ENCODE peak calls at places on chromosomes 12 and 14, in six cellular contexts. One of them, this sample, is unnamed.

GRCh38 chr14:21194597-21194996 is 38.7 kb upstream of the OR5AU1 start:
- ATAC-seq in upper lobe of left lung: no peak
- ATAC-seq in GM12878: no peak
- ATAC-seq in HepG2: no peak
- ATAC-seq in HCT116: no peak
- ATAC-seq in K562: no peak
- ATAC-seq in this sample: no peak

GRCh38 chr14:21257395-21258193 is 11.6 kb downstream of the HNRNPC start:
- ATAC-seq in HepG2: peak; percentile 36
- ATAC-seq in K562: peak; percentile 23
- ATAC-seq in HCT116: no peak
- ATAC-seq in upper lobe of left lung: no peak
- ATAC-seq in GM12878: peak; percentile 33
- ATAC-seq in this sample: no peak

GRCh38 chr12:125340791-125341190 is 275.6 kb downstream of the AACS start:
- ATAC-seq in K562: peak; percentile 26
- ATAC-seq in GM12878: no peak
- ATAC-seq in upper lobe of left lung: peak; percentile 77
- ATAC-seq in HCT116: no peak
- ATAC-seq in HepG2: no peak
- ATAC-seq in this sample: peak; percentile 61

GRCh38 chr12:50505945-50506344 is 1.2 kb downstream of the DIP2B start:
- ATAC-seq in GM12878: peak; percentile 56
- ATAC-seq in HepG2: peak; percentile 10
- ATAC-seq in upper lobe of left lung: peak; percentile 53
- ATAC-seq in K562: peak; percentile 22
- ATAC-seq in HCT116: no peak
- ATAC-seq in this sample: no peak

GRCh38 chr12:122849352-122850047 is 14.2 kb downstream of the HIP1R start:
- ATAC-seq in HepG2: no peak
- ATAC-seq in K562: no peak
- ATAC-seq in GM12878: no peak
- ATAC-seq in HCT116: no peak
- ATAC-seq in upper lobe of left lung: no peak
- ATAC-seq in this sample: no peak

GRCh38 chr12:43914923-43915468 is 79.1 kb downstream of the TMEM117 start:
- ATAC-seq in HepG2: peak; percentile 80
- ATAC-seq in HCT116: peak; percentile 89
- ATAC-seq in K562: peak; percentile 69
- ATAC-seq in GM12878: peak; percentile 31
- ATAC-seq in upper lobe of left lung: no peak
- ATAC-seq in this sample: no peak

GRCh38 chr12:89529738-89530137 is 3.9 kb upstream of the POC1B start:
- ATAC-seq in HepG2: no peak
- ATAC-seq in upper lobe of left lung: peak; percentile 46
- ATAC-seq in GM12878: no peak
- ATAC-seq in K562: peak; percentile 26
- ATAC-seq in HCT116: no peak
- ATAC-seq in this sample: no peak

GRCh38 chr12:121608301-121608700 is 18.0 kb upstream of the ORAI1 start:
- ATAC-seq in HepG2: no peak
- ATAC-seq in GM12878: no peak
- ATAC-seq in HCT116: no peak
- ATAC-seq in upper lobe of left lung: no peak
- ATAC-seq in K562: no peak
- ATAC-seq in this sample: no peak

GRCh38 chr12:122040579-122041386 is 19.1 kb downstream of the BCL7A start:
- ATAC-seq in K562: no peak
- ATAC-seq in upper lobe of left lung: peak; percentile 66
- ATAC-seq in GM12878: peak; percentile 57
- ATAC-seq in HepG2: peak; percentile 99
- ATAC-seq in HCT116: no peak
- ATAC-seq in this sample: no peak

GRCh38 chr12:90897316-90897715 is 57.7 kb downstream of the CCER1 start:
- ATAC-seq in upper lobe of left lung: no peak
- ATAC-seq in GM12878: no peak
- ATAC-seq in HCT116: no peak
- ATAC-seq in HepG2: no peak
- ATAC-seq in K562: no peak
- ATAC-seq in this sample: no peak

GRCh38 chr12:75747572-75747995 is 236.2 kb upstream of the KRR1 start:
- ATAC-seq in GM12878: no peak
- ATAC-seq in K562: no peak
- ATAC-seq in upper lobe of left lung: no peak
- ATAC-seq in HepG2: no peak
- ATAC-seq in HCT116: peak; percentile 18
- ATAC-seq in this sample: no peak

GRCh38 chr14:35786856-35787255 is 22.2 kb downstream of the RALGAPA1 start:
- ATAC-seq in HepG2: no peak
- ATAC-seq in HCT116: no peak
- ATAC-seq in K562: no peak
- ATAC-seq in GM12878: no peak
- ATAC-seq in upper lobe of left lung: no peak
- ATAC-seq in this sample: no peak

GRCh38 chr14:68718033-68718725 is 74.7 kb downstream of the ZFP36L1 start:
- ATAC-seq in GM12878: peak; percentile 86
- ATAC-seq in HCT116: peak; percentile 97
- ATAC-seq in HepG2: peak; percentile 54
- ATAC-seq in K562: no peak
- ATAC-seq in upper lobe of left lung: no peak
- ATAC-seq in this sample: no peak

GRCh38 chr14:32576088-32576795 is 247.1 kb downstream of the AKAP6 start:
- ATAC-seq in upper lobe of left lung: peak; percentile 92
- ATAC-seq in HCT116: peak; percentile 86
- ATAC-seq in HepG2: peak; percentile 93
- ATAC-seq in GM12878: peak; percentile 86
- ATAC-seq in K562: peak; percentile 80
- ATAC-seq in this sample: peak; percentile 79

GRCh38 chr14:92472860-92473259 is 40.7 kb upstream of the RIN3 start:
- ATAC-seq in K562: no peak
- ATAC-seq in HCT116: peak; percentile 55
- ATAC-seq in GM12878: no peak
- ATAC-seq in upper lobe of left lung: peak; percentile 64
- ATAC-seq in HepG2: no peak
- ATAC-seq in this sample: no peak

GRCh38 chr14:87896393-87897380 is 96.3 kb downstream of the GALC start:
- ATAC-seq in upper lobe of left lung: peak; percentile 80
- ATAC-seq in HCT116: no peak
- ATAC-seq in K562: peak; percentile 82
- ATAC-seq in HepG2: peak; percentile 70
- ATAC-seq in GM12878: peak; percentile 77
- ATAC-seq in this sample: no peak

GRCh38 chr12:97168804-97169203 is 261.7 kb downstream of the NEDD1 start:
- ATAC-seq in GM12878: peak; percentile 36
- ATAC-seq in HepG2: no peak
- ATAC-seq in K562: no peak
- ATAC-seq in HCT116: no peak
- ATAC-seq in upper lobe of left lung: no peak
- ATAC-seq in this sample: no peak

GRCh38 chr12:113230315-113231274 is 9.3 kb downstream of the TPCN1 start:
- ATAC-seq in HepG2: peak; percentile 83
- ATAC-seq in GM12878: peak; percentile 25
- ATAC-seq in upper lobe of left lung: no peak
- ATAC-seq in HCT116: peak; percentile 10
- ATAC-seq in K562: peak; percentile 69
- ATAC-seq in this sample: no peak

GRCh38 chr14:98189077-98189476 is 1082.9 kb downstream of the BCL11B start:
- ATAC-seq in K562: no peak
- ATAC-seq in HCT116: no peak
- ATAC-seq in HepG2: no peak
- ATAC-seq in upper lobe of left lung: no peak
- ATAC-seq in GM12878: no peak
- ATAC-seq in this sample: no peak

GRCh38 chr12:81617915-81618314 is 141.2 kb downstream of the PPFIA2 start:
- ATAC-seq in upper lobe of left lung: no peak
- ATAC-seq in GM12878: no peak
- ATAC-seq in HepG2: no peak
- ATAC-seq in K562: no peak
- ATAC-seq in HCT116: no peak
- ATAC-seq in this sample: no peak

GRCh38 chr12:48910196-48910595 is 15.1 kb downstream of the FKBP11 start:
- ATAC-seq in upper lobe of left lung: no peak
- ATAC-seq in HCT116: no peak
- ATAC-seq in GM12878: no peak
- ATAC-seq in K562: no peak
- ATAC-seq in HepG2: peak; percentile 92
- ATAC-seq in this sample: no peak

DNA sequence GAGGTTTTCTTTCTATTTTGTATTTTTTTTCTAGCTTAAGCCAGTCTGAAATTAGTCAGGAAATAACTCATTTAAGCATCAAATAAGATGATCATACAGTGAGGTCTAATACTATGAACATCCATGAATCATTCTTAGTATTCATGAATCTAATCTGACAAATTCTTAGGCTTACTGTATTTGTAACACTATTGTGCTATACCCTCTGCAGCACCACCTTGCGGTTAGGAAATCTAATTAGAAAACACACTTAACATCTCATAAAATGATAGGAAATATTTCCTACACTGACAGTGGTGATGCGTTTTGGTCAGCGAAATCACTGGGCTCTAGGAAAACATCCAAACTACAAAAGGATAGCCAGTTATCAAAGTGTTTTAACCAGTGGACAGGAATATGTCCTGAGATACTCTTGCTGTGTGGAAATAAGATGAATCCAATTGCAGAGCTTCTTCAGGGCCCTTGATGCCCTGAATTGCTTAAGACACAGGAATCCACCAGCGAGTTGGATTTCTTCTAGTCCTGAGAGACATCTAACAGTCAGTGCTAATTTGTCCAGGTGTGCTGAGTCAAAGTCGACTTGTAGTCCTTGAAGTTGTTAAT is 109.3 kb upstream of the MYF6 start:
- ATAC-seq in HepG2: peak; percentile 59
- ATAC-seq in K562: no peak
- ATAC-seq in upper lobe of left lung: peak; percentile 54
- ATAC-seq in HCT116: peak; percentile 65
- ATAC-seq in GM12878: peak; percentile 62
- ATAC-seq in this sample: no peak
- TF ChIP-seq POLR2AphosphoS5 in HepG2: no peak
- TF ChIP-seq POLR2AphosphoS5 in K562: no peak
- TF ChIP-seq POLR2AphosphoS5 in upper lobe of left lung: no peak
- TF ChIP-seq POLR2AphosphoS5 in HCT116: no peak
- TF ChIP-seq POLR2AphosphoS5 in GM12878: no peak
- TF ChIP-seq POLR2AphosphoS5 in this sample: no peak

GRCh38 chr12:110047297-110047940 is 903 bp downstream of the C12orf76 start:
- ATAC-seq in upper lobe of left lung: no peak
- ATAC-seq in HepG2: peak; percentile 35
- ATAC-seq in HCT116: no peak
- ATAC-seq in K562: no peak
- ATAC-seq in GM12878: no peak
- ATAC-seq in this sample: no peak

GRCh38 chr12:110050927-110051326 is 2.6 kb upstream of the C12orf76 start:
- ATAC-seq in HCT116: no peak
- ATAC-seq in upper lobe of left lung: no peak
- ATAC-seq in K562: no peak
- ATAC-seq in GM12878: no peak
- ATAC-seq in HepG2: no peak
- ATAC-seq in this sample: no peak

GRCh38 chr12:110046451-110047187 is 1.7 kb downstream of the C12orf76 start:
- ATAC-seq in HCT116: no peak
- ATAC-seq in upper lobe of left lung: no peak
- ATAC-seq in HepG2: no peak
- ATAC-seq in GM12878: no peak
- ATAC-seq in K562: no peak
- ATAC-seq in this sample: no peak

DNA sequence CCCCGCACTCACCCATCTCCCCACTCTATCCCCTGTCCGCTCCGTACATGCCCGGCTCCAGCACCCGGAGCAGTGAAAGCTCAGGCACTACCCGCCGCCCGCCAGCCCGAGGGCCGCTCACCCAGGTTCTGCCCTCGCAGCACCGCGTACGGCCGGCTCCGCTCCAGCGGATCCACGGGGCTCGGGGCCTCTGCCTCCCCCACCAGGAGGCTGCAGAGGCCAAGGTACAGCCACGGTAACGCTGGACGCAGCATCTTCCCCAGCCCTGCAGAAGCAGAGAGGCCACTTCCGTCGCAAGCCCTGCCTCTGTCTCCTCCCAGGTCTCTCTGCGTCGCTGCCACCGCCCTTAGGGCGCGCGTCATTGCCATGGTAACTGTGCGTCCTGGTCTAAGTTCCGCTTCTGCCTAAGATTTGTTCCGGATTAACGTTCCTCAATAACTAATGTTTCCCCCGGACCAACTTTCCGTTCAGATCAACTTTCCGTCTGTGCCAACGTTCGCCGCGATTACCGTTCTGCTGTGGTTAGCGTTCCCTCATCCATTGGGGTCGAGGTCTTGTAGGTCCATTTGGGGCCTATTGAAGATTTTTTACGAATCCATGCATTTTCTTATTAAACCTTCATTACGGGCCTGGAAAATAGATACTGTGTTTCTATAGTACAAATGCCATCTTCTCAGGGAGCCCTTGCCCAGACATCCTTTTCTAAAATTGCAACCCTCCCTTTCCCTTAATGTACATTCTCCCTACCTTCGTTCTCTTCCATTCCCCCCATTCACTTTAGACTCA is at the start of gene C12orf76:
- ATAC-seq in K562: peak; percentile 100
- ATAC-seq in HCT116: peak; percentile 100
- ATAC-seq in HepG2: peak; percentile 99
- ATAC-seq in upper lobe of left lung: peak; percentile 100
- ATAC-seq in GM12878: peak; percentile 99
- ATAC-seq in this sample: peak; percentile 99
- TF ChIP-seq POLR2A in K562: peak; percentile 76
- TF ChIP-seq POLR2A in HCT116: peak; percentile 93
- TF ChIP-seq POLR2A in HepG2: peak; percentile 89
- TF ChIP-seq POLR2A in upper lobe of left lung: peak; percentile 69
- TF ChIP-seq POLR2A in GM12878: peak; percentile 82
- TF ChIP-seq POLR2A in this sample: peak; percentile 68

DNA sequence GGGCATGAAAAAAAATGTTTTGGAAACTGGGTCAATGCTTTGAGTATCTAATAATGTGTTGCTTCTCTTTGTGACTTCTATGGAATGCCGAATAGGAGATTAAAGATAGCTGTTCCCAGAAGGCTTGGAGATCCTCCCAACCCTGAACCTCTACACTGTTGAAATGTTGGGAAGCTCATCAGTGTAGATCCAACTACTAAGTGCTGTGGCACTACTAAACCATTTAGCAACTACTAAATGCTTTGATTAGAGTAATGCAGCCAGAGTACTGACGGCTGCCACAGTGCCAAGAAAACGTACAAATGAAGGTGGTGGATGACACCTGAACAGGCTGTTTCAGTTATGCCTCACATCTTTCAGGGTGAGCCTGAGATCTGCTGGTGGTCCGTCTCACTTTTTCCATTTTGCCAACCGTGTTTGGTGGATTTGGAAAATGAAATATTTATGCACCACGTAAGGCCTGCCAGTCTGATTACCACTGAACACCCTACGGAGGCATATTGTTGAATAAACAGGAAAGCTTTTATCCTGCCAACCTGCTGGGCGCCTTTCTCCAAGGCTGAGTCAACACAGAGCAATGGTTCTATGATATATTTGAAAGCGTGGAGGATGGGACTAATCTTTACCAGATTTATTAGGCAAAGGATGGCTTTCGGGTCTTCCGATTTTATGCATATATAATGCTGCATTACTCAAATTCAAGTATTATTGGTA is 938.0 kb upstream of the FLRT2 start:
- ATAC-seq in upper lobe of left lung: no peak
- ATAC-seq in K562: no peak
- ATAC-seq in HCT116: no peak
- ATAC-seq in GM12878: no peak
- ATAC-seq in HepG2: no peak
- ATAC-seq in this sample: no peak
- TF ChIP-seq POLR2AphosphoS5 in upper lobe of left lung: no peak
- TF ChIP-seq POLR2AphosphoS5 in K562: no peak
- TF ChIP-seq POLR2AphosphoS5 in HCT116: no peak
- TF ChIP-seq POLR2AphosphoS5 in GM12878: no peak
- TF ChIP-seq POLR2AphosphoS5 in HepG2: no peak
- TF ChIP-seq POLR2AphosphoS5 in this sample: peak; percentile 31

GRCh38 chr12:119671070-119671469 is 3.1 kb downstream of the PRKAB1 start:
- ATAC-seq in upper lobe of left lung: no peak
- ATAC-seq in GM12878: no peak
- ATAC-seq in K562: no peak
- ATAC-seq in HCT116: no peak
- ATAC-seq in HepG2: no peak
- ATAC-seq in this sample: no peak
- TF ChIP-seq POLR2A in upper lobe of left lung: no peak
- TF ChIP-seq POLR2A in GM12878: no peak
- TF ChIP-seq POLR2A in K562: no peak
- TF ChIP-seq POLR2A in HCT116: no peak
- TF ChIP-seq POLR2A in HepG2: no peak
- TF ChIP-seq POLR2A in this sample: no peak

This sample was measured in gastroesophageal sphincter.